ENCODE peak calls at places on chromosomes 7 and 10, in six cellular contexts. E is fibroblast of the conjunctiva; V is activated naive CD4-positive, alpha-beta T cell; N is EL; Z is AG10803; D is epithelial cell of esophagus. C is an unnamed sample.
A peak's percentile ranks its signal among the peaks of the same experiment; 100 is the strongest.

GRCh38 chr7:135930565-135931423 is 46.4 kb downstream of the MTPN start:
- DNase-seq in D (peak; percentile 79), V (no peak), N (peak; percentile 76), Z (peak; percentile 81), E (peak; percentile 8), C (no peak)

GRCh38 chr7:47228386-47229014 is 353.4 kb downstream of the TNS3 start:
- DNase-seq in D (no peak), N (no peak), V (no peak), Z (no peak), E (no peak), C (peak; percentile 75)

GRCh38 chr10:16950686-16951681 is 133.8 kb upstream of the RSU1 start:
- DNase-seq in D (peak; percentile 63), Z (peak; percentile 63), E (no peak), V (no peak), N (peak; percentile 77), C (no peak)

GRCh38 chr7:109868215-109868614 is 1222.7 kb upstream of the LRRN3 start:
- DNase-seq in V (no peak), Z (no peak), N (no peak), D (no peak), E (no peak), C (no peak)

GRCh38 chr10:36448760-36449681 is 676.4 kb upstream of the ANKRD30A start:
- DNase-seq in N (no peak), E (no peak), Z (no peak), D (peak; percentile 51), V (no peak), C (no peak)

GRCh38 chr10:125156739-125157472 is 3.5 kb downstream of the CTBP2 start:
- DNase-seq in N (no peak), Z (no peak), E (no peak), D (no peak), V (no peak), C (no peak)

GRCh38 chr10:103732339-103732738 is 123.0 kb downstream of the SH3PXD2A start:
- DNase-seq in D (no peak), V (no peak), Z (no peak), E (no peak), N (no peak), C (no peak)

GRCh38 chr7:102449136-102449535 is 15.5 kb downstream of the ALKBH4 start:
- DNase-seq in N (no peak), V (no peak), E (no peak), Z (no peak), D (no peak), C (no peak)

GRCh38 chr7:39838326-39838725 is 111.7 kb upstream of the CDK13 start:
- DNase-seq in N (peak; percentile 30), D (peak; percentile 58), V (no peak), E (no peak), Z (no peak), C (peak; percentile 20)

GRCh38 chr7:128168667-128169210 is 72.3 kb upstream of the LEP start:
- DNase-seq in N (no peak), Z (peak; percentile 7), V (no peak), E (no peak), D (peak; percentile 39), C (no peak)

GRCh38 chr7:159030490-159031134 is 114.1 kb downstream of the VIPR2 start:
- DNase-seq in V (no peak), E (no peak), Z (no peak), N (no peak), D (no peak), C (no peak)